ENCODE peak calls at places on chromosomes 11 and 22, in ten cellular contexts. H is kidney, D is endothelial cell of umbilical vein, R is bronchial epithelial cell, T is ovary, S is upper lobe of right lung, O is spleen, X is lung, P is prostate gland, Z is neural progenitor cell. B is an unnamed sample.

GRCh38 chr11:69799582-69799981 is 19.6 kb downstream of the FGF3 start:
- DNase-seq in P (no peak), R (peak; percentile 34), Z (peak; percentile 37), X (no peak), O (no peak), H (no peak), T (no peak), S (no peak), D (peak; percentile 18), B (no peak)

GRCh38 chr11:72578541-72578940 is 95.7 kb downstream of the PDE2A start:
- DNase-seq in R (no peak), S (peak; percentile 37), D (no peak), H (no peak), X (no peak), Z (no peak), O (peak; percentile 59), P (no peak), T (peak; percentile 7), B (no peak)

GRCh38 chr22:44952863-44953790 is 56.7 kb downstream of the PHF21B start:
- DNase-seq in R (no peak), T (no peak), P (no peak), D (no peak), O (no peak), X (no peak), H (no peak), S (no peak), Z (no peak), B (no peak)

GRCh38 chr11:124657922-124658321 is 15.6 kb downstream of the SIAE start:
- DNase-seq in P (no peak), R (no peak), D (no peak), H (no peak), O (no peak), X (no peak), Z (no peak), T (no peak), S (no peak), B (no peak)

GRCh38 chr11:367956-368413 is 1.3 kb upstream of the B4GALNT4 start:
- DNase-seq in P (no peak), O (no peak), T (no peak), R (no peak), H (no peak), D (no peak), S (no peak), Z (no peak), X (no peak), B (no peak)

GRCh38 chr11:44556735-44557409 is 8.6 kb upstream of the CD82 start:
- DNase-seq in H (no peak), D (peak; percentile 61), O (peak; percentile 88), R (peak; percentile 41), T (peak; percentile 78), X (peak; percentile 59), Z (peak; percentile 74), S (no peak), P (peak; percentile 58), B (no peak)

GRCh38 chr11:111833524-111833923 is 37.9 kb downstream of the ALG9 start:
- DNase-seq in Z (no peak), H (no peak), X (no peak), R (no peak), O (no peak), T (no peak), D (no peak), P (no peak), S (no peak), B (no peak)

GRCh38 chr11:91926967-91927366 is 297.7 kb upstream of the FAT3 start:
- DNase-seq in Z (no peak), S (no peak), D (peak; percentile 6), T (no peak), H (peak; percentile 71), O (no peak), P (peak; percentile 11), X (no peak), R (no peak), B (no peak)

GRCh38 chr11:120489799-120490198 is 21.7 kb upstream of the GRIK4 start:
- DNase-seq in R (no peak), T (no peak), S (no peak), H (no peak), X (no peak), D (no peak), Z (no peak), O (no peak), P (no peak), B (no peak)

GRCh38 chr22:48244388-48245118 is 1482.1 kb downstream of the TBC1D22A start:
- DNase-seq in S (peak; percentile 57), P (no peak), X (no peak), D (no peak), T (no peak), Z (no peak), O (peak; percentile 63), R (no peak), H (no peak), B (no peak)

GRCh38 chr11:125083312-125084056 is 20.4 kb downstream of the SLC37A2 start:
- DNase-seq in Z (no peak), P (no peak), H (no peak), T (peak; percentile 21), S (peak; percentile 45), O (no peak), R (no peak), D (no peak), X (no peak), B (no peak)

GRCh38 chr11:61712301-61712700 is 32.1 kb downstream of the DAGLA start:
- DNase-seq in O (no peak), Z (no peak), P (no peak), R (no peak), T (no peak), D (no peak), H (no peak), S (no peak), X (no peak), B (no peak)

GRCh38 chr22:26485013-26485412 is 1.3 kb downstream of the SRRD start:
- DNase-seq in Z (no peak), T (no peak), D (no peak), H (no peak), X (no peak), S (no peak), R (peak; percentile 16), O (no peak), P (no peak), B (no peak)

GRCh38 chr11:61021661-61022212 is 50.3 kb downstream of the CD6 start:
- DNase-seq in T (no peak), R (peak; percentile 20), H (no peak), X (no peak), D (no peak), O (peak; percentile 92), P (peak; percentile 32), S (peak; percentile 76), Z (peak; percentile 54), B (peak; percentile 39)

GRCh38 chr11:105935791-105936190 is 86.2 kb downstream of the MSANTD4 start:
- DNase-seq in T (no peak), R (peak; percentile 90), P (peak; percentile 6), D (peak; percentile 78), O (no peak), Z (peak; percentile 5), S (no peak), H (no peak), X (no peak), B (no peak)

GRCh38 chr22:50146440-50147228 is 23.9 kb upstream of the PANX2 start:
- DNase-seq in Z (peak; percentile 40), D (no peak), H (peak; percentile 83), S (peak; percentile 77), R (peak; percentile 55), X (peak; percentile 62), O (no peak), P (no peak), T (peak; percentile 82), B (no peak)

GRCh38 chr22:46275455-46276129 is 7.8 kb downstream of the TTC38 start:
- DNase-seq in D (no peak), R (no peak), H (no peak), T (peak; percentile 1), S (no peak), P (no peak), O (no peak), X (no peak), Z (no peak), B (no peak)

GRCh38 chr11:128432926-128433325 is 154.4 kb downstream of the ETS1 start:
- DNase-seq in Z (no peak), P (no peak), X (no peak), R (no peak), H (no peak), T (no peak), D (no peak), O (no peak), S (no peak), B (no peak)

GRCh38 chr22:30424471-30425326 is 869 bp upstream of the MTFP1 start:
- DNase-seq in D (no peak), Z (peak; percentile 57), P (no peak), R (peak; percentile 50), X (no peak), T (no peak), O (no peak), H (peak; percentile 60), S (no peak), B (peak; percentile 23)

GRCh38 chr22:40826984-40827741 is 8.0 kb upstream of the SLC25A17 start:
- DNase-seq in R (no peak), O (no peak), T (no peak), D (no peak), H (no peak), P (no peak), X (no peak), Z (no peak), S (no peak), B (no peak)
- H3K36me3 ChIP-seq in R (peaks cover 5% of the 10 kb centered on the region), O (no peaks in the 10 kb centered on the region), T (no peaks in the 10 kb centered on the region), D (peaks cover 14% of the 10 kb centered on the region), H (peaks cover 30% of the 10 kb centered on the region), P (no peaks in the 10 kb centered on the region), X (peaks cover 28% of the 10 kb centered on the region), Z (peaks cover 36% of the 10 kb centered on the region), S (peaks cover 98% of the 10 kb centered on the region), B (no peaks in the 10 kb centered on the region)

DNA sequence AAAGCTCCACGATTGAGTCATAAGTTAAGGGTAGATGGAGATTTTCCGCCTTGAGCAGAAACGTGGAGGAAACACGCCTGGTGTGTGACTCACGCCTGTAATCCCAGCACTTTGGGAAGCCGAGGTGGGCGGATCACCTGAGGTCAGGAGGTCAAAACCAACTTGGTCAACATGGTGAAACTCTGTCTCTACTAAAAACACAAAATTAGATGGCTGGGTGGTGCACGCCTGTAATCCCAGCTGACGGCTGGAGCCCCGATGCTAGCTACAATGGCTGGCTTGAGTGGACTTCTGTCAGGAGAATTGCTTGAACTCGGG is 17.3 kb upstream of the DGCR8 start:
- DNase-seq in S (no peak), X (no peak), O (no peak), R (peak; percentile 91), D (no peak), Z (no peak), T (no peak), P (no peak), H (no peak), B (no peak)
- H3K36me3 ChIP-seq in S (peaks cover 52% of the 10 kb centered on the region), X (no peaks in the 10 kb centered on the region), O (no peaks in the 10 kb centered on the region), R (peaks cover 7% of the 10 kb centered on the region), D (peaks cover 2% of the 10 kb centered on the region), Z (no peaks in the 10 kb centered on the region), T (no peaks in the 10 kb centered on the region), P (no peaks in the 10 kb centered on the region), H (no peaks in the 10 kb centered on the region), B (peaks cover 7% of the 10 kb centered on the region)

GRCh38 chr11:11992257-11992690 is 16.2 kb downstream of the DKK3 start:
- DNase-seq in S (peak; percentile 61), Z (no peak), R (peak; percentile 71), P (no peak), H (no peak), T (no peak), D (no peak), X (no peak), O (no peak), B (no peak)
- H3K36me3 ChIP-seq in S (peaks cover 10% of the 10 kb centered on the region), Z (no peaks in the 10 kb centered on the region), R (peaks cover 3% of the 10 kb centered on the region), P (no peaks in the 10 kb centered on the region), H (no peaks in the 10 kb centered on the region), T (no peaks in the 10 kb centered on the region), D (no peaks in the 10 kb centered on the region), X (no peaks in the 10 kb centered on the region), O (no peaks in the 10 kb centered on the region), B (no peaks in the 10 kb centered on the region)

GRCh38 chr22:37293172-37293571 is 10.9 kb downstream of the CYTH4 start:
- DNase-seq in T (no peak), D (no peak), Z (no peak), X (no peak), P (no peak), R (no peak), H (no peak), O (no peak), S (no peak), B (no peak)
- H3K36me3 ChIP-seq in T (no peaks in the 10 kb centered on the region), D (no peaks in the 10 kb centered on the region), Z (no peaks in the 10 kb centered on the region), X (no peaks in the 10 kb centered on the region), P (no peaks in the 10 kb centered on the region), R (no peaks in the 10 kb centered on the region), H (no peaks in the 10 kb centered on the region), O (no peaks in the 10 kb centered on the region), S (peaks cover 14% of the 10 kb centered on the region), B (peaks cover 26% of the 10 kb centered on the region)

B was measured in GM06990.